ENCODE peak calls at places on chromosomes 2 and 18, in seven cellular contexts. F, N, X, D, L, R and I are unnamed samples. For H3K36me3, the result is how much of the 10 kb centered on the place peaks cover.

GRCh38 chr2:172701250-172701649 is 34.4 kb upstream of the RAPGEF4 start:
- DNase-seq in F (no peak), N (no peak), X (no peak), D (no peak), L (no peak), R (no peak), I (no peak)

GRCh38 chr18:4017479-4017878 is 437.6 kb downstream of the DLGAP1 start:
- DNase-seq in F (no peak), N (no peak), X (peak), D (no peak), L (no peak), R (no peak), I (peak)

GRCh38 chr2:174540893-174541292 is 54.1 kb upstream of the GPR155 start:
- DNase-seq in F (no peak), N (no peak), X (no peak), D (no peak), L (no peak), R (no peak), I (no peak)

GRCh38 chr18:77004555-77005380 is 127.8 kb downstream of the MBP start:
- DNase-seq in F (no peak), N (no peak), X (no peak), D (no peak), L (peak), R (no peak), I (no peak)

GRCh38 chr2:176156959-176157498 is at the start of gene HOXD3:
- DNase-seq in F (no peak), N (no peak), X (no peak), D (no peak), L (no peak), R (no peak), I (peak)

GRCh38 chr18:1062592-1062991 is 157.9 kb downstream of the ADCYAP1 start:
- DNase-seq in F (no peak), N (peak), X (no peak), D (no peak), L (no peak), R (no peak), I (peak)

GRCh38 chr2:60071427-60071826 is 482.0 kb downstream of the BCL11A start:
- DNase-seq in F (no peak), N (no peak), X (no peak), D (no peak), L (no peak), R (no peak), I (no peak)

GRCh38 chr2:204583773-204584172 is 38.5 kb downstream of the PARD3B start:
- DNase-seq in F (no peak), N (no peak), X (no peak), D (no peak), L (no peak), R (no peak), I (no peak)

GRCh38 chr2:190948671-190949070 is 65.3 kb downstream of the STAT1 start:
- DNase-seq in F (no peak), N (no peak), X (peak), D (no peak), L (no peak), R (no peak), I (no peak)

GRCh38 chr2:188042412-188042811 is 249.3 kb upstream of the GULP1 start:
- DNase-seq in F (no peak), N (no peak), X (no peak), D (no peak), L (no peak), R (no peak), I (no peak)

GRCh38 chr2:30869988-30870387 is 62.7 kb upstream of the CAPN13 start:
- DNase-seq in F (no peak), N (no peak), X (no peak), D (no peak), L (no peak), R (no peak), I (peak)

GRCh38 chr2:55779459-55780421 is 86.1 kb upstream of the PNPT1 start:
- DNase-seq in F (no peak), N (peak), X (peak), D (no peak), L (no peak), R (no peak), I (no peak)

GRCh38 chr2:109736177-109736827 is 57.8 kb upstream of the RGPD5 start:
- DNase-seq in F (no peak), N (peak), X (peak), D (peak), L (peak), R (no peak), I (peak)

GRCh38 chr2:227450921-227451654 is 20.9 kb upstream of the AGFG1 start:
- DNase-seq in F (no peak), N (peak), X (no peak), D (no peak), L (no peak), R (no peak), I (no peak)

GRCh38 chr18:47979611-47980200 is 49.2 kb upstream of the SMAD2 start:
- DNase-seq in F (no peak), N (no peak), X (no peak), D (no peak), L (no peak), R (no peak), I (no peak)

GRCh38 chr2:219445220-219445631 is 10.6 kb downstream of the SPEG start:
- DNase-seq in F (no peak), N (no peak), X (no peak), D (no peak), L (no peak), R (no peak), I (no peak)

GRCh38 chr2:26614205-26615128 is 26.7 kb downstream of the CIB4 start:
- DNase-seq in F (no peak), N (no peak), X (no peak), D (no peak), L (peak), R (peak), I (no peak)

GRCh38 chr2:105926960-105927678 is 182.4 kb downstream of the NCK2 start:
- DNase-seq in F (no peak), N (peak), X (no peak), D (no peak), L (peak), R (no peak), I (no peak)

GRCh38 chr18:62713651-62714247 is 1.6 kb upstream of the PHLPP1 start:
- DNase-seq in F (no peak), N (no peak), X (no peak), D (no peak), L (peak), R (no peak), I (peak)

GRCh38 chr2:240727439-240727838 is 35.8 kb downstream of the AQP12A start:
- DNase-seq in F (no peak), N (no peak), X (no peak), D (no peak), L (no peak), R (no peak), I (no peak)

GRCh38 chr18:48800479-48800876 is 150.3 kb downstream of the SMAD7 start:
- DNase-seq in F (no peak), N (no peak), X (no peak), D (no peak), L (peak), R (peak), I (no peak)

GRCh38 chr18:63365909-63366269 is 1.1 kb downstream of the KDSR start:
- DNase-seq in F (no peak), N (no peak), X (no peak), D (no peak), L (no peak), R (no peak), I (peak)

GRCh38 chr2:24875272-24875671 is 44.8 kb downstream of the ADCY3 start:
- DNase-seq in F (no peak), N (no peak), X (no peak), D (no peak), L (no peak), R (no peak), I (no peak)

GRCh38 chr2:237879058-237879430 is 19.6 kb downstream of the RAMP1 start:
- DNase-seq in F (no peak), N (no peak), X (no peak), D (no peak), L (no peak), R (no peak), I (no peak)

GRCh38 chr2:173090973-173091660 is 15.5 kb downstream of the MAP3K20 start:
- DNase-seq in F (no peak), N (no peak), X (no peak), D (no peak), L (no peak), R (no peak), I (peak)

GRCh38 chr2:121735520-121736074 is 1.1 kb downstream of the NIFK start:
- DNase-seq in F (no peak), N (no peak), X (no peak), D (no peak), L (no peak), R (no peak), I (no peak)

GRCh38 chr2:134143568-134143967 is 110.3 kb upstream of the MGAT5 start:
- DNase-seq in F (no peak), N (no peak), X (no peak), D (no peak), L (no peak), R (no peak), I (no peak)

GRCh38 chr2:190431907-190432306 is 23.8 kb downstream of the MFSD6 start:
- DNase-seq in F (no peak), N (no peak), X (no peak), D (no peak), L (no peak), R (no peak), I (no peak)

GRCh38 chr2:152646264-152646663 is 71.0 kb downstream of the PRPF40A start:
- DNase-seq in F (no peak), N (no peak), X (no peak), D (no peak), L (no peak), R (no peak), I (peak)

GRCh38 chr2:152648336-152648735 is 68.9 kb downstream of the PRPF40A start:
- DNase-seq in F (no peak), N (peak), X (no peak), D (no peak), L (no peak), R (no peak), I (peak)

GRCh38 chr2:152649997-152650396 is 67.3 kb downstream of the PRPF40A start:
- DNase-seq in F (no peak), N (no peak), X (no peak), D (no peak), L (no peak), R (no peak), I (no peak)

GRCh38 chr2:152646775-152647174 is 70.5 kb downstream of the PRPF40A start:
- DNase-seq in F (no peak), N (peak), X (no peak), D (no peak), L (no peak), R (no peak), I (peak)

DNA sequence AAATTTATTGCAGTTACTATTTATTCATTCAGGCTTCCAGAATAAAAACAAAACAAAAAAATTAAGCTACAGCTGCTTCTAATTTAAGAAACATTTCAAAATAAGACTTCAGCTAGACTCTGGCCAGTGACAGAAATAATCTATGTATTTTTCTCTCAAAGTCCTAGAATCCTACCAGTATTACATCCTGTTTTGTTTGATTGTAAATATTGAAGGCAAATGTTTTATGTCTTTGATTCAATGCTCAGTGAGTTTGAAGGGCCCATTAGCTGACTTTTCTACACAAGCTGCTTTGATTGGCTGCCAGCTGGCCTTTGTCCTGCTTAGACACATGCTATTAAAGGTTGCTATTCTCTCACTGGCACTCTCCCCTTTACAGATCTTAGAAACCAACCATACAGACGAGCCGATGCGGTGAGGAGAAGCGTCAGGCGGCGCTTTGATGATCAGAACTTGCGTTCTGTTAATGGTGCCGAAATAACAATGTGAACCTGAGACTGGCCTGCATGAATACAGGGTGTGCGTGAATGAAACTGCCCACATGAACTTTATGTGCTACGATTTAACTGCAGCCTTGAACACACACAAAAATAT is 69.7 kb downstream of the PRPF40A start:
- DNase-seq in F (no peak), N (no peak), X (no peak), D (no peak), L (no peak), R (no peak), I (peak)
- TF ChIP-seq POLR2AphosphoS5 in F (no peak), N (no peak), X (no peak), D (no peak), L (peak), R (no peak), I (no peak)

GRCh38 chr2:54649191-54649590 is 74.3 kb upstream of the EML6 start:
- DNase-seq in F (no peak), N (no peak), X (no peak), D (peak), L (no peak), R (no peak), I (no peak)
- H3K36me3 ChIP-seq in F (half or more), N (half or more), X (half or more), D (under half), L (half or more), R (half or more), I (half or more)

DNA sequence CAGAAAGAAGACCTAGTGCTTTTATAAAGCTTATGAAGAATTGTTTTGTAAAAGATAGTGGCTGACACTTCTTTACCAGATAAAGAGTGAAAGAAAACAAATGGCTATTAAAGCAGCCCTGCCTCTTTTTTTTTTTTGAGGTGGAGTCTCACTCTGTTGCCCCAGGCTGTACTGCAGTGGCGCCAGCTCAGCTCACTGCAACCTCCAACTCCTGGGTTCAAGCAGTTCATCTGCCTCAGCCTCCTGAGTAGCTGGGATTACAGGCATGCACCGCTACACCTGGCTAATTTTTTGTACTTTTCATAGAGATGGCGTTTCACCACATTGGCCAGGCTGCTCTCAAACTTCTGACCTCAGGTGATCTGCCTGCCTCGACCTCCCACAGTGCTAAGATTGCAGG is 12.9 kb downstream of the ARPC2 start:
- DNase-seq in F (no peak), N (no peak), X (no peak), D (no peak), L (no peak), R (no peak), I (no peak)
- TF ChIP-seq POLR2AphosphoS5 in F (no peak), N (no peak), X (no peak), D (no peak), L (peak), R (no peak), I (no peak)

DNA sequence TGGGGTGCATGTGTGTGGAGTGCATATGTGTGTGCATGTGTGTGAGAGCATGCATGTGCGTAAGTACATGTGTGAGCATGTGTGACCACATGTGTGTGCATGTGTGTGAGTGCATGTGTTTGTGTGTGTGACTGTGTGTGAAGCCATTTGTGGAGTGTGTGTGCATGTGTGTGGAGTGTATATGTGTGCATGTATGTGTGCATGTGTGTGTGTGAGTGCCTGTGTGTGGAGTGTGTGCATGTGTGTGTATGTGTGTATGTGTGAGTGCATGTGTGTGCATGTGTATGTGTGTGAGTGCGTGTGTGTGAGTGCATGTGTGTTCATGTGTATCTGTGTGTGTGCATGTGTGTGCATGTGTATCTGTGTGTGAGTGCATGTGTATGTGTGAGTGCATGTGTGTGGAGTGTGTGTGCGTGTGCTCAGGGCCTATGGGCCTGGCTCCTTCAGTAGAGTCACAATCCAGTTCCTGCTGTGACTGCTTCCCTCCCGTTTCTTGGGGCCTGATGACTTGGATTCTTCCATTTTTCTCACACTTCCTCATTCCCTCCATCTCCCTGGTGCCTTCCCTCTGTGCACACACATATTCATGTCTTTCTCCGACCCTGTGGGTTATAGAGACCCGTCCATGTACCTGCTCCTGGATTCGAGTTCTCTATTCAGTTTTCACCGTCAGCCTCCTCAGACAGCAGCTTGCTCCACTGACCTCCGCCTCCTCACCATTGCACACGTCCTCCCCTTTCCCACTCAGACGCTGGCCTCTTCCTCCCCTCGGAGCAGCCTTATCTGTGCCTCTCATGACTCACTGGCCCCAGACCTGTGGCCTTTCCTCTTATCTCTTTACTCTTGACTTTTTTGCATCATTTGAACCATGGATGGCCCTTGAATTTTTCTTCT is 25.2 kb downstream of the TOGARAM2 start:
- DNase-seq in F (no peak), N (no peak), X (no peak), D (no peak), L (no peak), R (no peak), I (no peak)
- H3K36me3 ChIP-seq in F (under half), N (under half), X (under half), D (under half), L (under half), R (under half), I (under half)

DNA sequence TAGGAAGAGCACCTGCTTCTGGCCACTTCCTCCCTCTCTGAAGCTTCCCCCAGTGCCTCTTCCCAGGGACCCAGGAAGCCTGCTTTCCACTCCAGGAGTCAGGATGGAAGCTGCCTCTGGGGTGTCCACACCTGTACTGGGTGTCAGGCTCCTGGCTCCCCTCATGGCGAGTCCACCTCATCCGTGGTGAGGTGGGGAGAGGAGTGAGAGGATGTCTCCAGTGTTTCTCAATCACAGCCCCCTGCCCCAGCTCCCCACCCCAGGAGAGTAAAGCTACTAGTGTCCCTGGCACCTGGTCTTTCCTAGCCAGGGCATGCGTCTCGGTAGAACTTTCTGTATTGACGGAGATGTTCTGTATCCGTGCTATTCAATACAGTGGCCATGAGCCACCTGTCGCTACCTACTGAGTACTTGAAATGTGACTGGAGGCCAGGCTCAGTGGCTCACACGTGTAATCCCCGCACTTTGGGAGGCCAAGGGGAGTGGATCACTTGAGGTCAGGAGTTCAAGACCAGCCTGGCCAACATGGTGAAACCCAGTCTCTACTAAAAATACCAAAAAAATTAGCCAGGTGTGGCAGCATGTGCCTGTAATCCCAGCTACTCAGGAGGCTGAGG is 171.2 kb upstream of the HAAO start:
- DNase-seq in F (no peak), N (no peak), X (no peak), D (peak), L (peak), R (no peak), I (no peak)
- TF ChIP-seq POLR2AphosphoS5 in F (no peak), N (no peak), X (no peak), D (no peak), L (no peak), R (no peak), I (no peak)

GRCh38 chr2:151482310-151482709 is 72.6 kb downstream of the RIF1 start:
- DNase-seq in F (no peak), N (no peak), X (no peak), D (no peak), L (no peak), R (no peak), I (no peak)
- H3K36me3 ChIP-seq in F (under half), N (under half), X (under half), D (under half), L (half or more), R (under half), I (under half)

DNA sequence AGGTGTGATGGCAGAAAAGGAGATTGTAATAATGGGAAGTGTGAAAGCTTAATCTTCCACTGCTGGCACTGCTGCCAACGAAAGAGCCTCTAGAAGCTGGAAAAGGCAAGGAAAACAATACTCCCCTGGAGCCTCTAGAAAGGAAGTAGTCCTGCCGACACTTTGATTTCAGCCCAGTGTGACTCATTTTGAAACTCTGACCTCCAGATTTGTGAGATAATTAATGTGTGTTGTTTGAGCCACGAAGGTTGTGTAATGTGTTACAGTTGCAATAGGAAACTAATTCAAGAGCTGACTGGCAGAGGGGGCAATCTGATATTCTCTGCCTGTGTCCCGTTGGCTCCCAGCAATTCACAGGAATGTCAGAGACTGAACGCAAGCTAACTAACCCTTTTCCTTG is 219.2 kb upstream of the UBE2E3 start:
- DNase-seq in F (no peak), N (peak), X (peak), D (no peak), L (no peak), R (no peak), I (peak)
- TF ChIP-seq POLR2AphosphoS5 in F (no peak), N (no peak), X (no peak), D (no peak), L (no peak), R (no peak), I (no peak)

GRCh38 chr18:55261253-55261652 is 302.0 kb upstream of the CCDC68 start:
- DNase-seq in F (no peak), N (peak), X (no peak), D (no peak), L (no peak), R (no peak), I (no peak)
- H3K36me3 ChIP-seq in F (half or more), N (under half), X (under half), D (under half), L (half or more), R (under half), I (under half)